ENCODE peak calls at places on chromosomes 3 and 15, in eight cellular contexts. One of them, this sample, is unnamed.

GRCh38 chr3:58116161-58116955 is 94.4 kb downstream of the DNASE1L3 start:
- DNase-seq in esophagus squamous epithelium: peak; percentile 27
- DNase-seq in GM23338: no peak
- DNase-seq in psoas muscle: no peak
- DNase-seq in iPS DF 6.9: no peak
- DNase-seq in GM12865: peak; percentile 84
- DNase-seq in choroid plexus epithelial cell: no peak
- DNase-seq in lower leg skin: no peak
- DNase-seq in this sample: no peak

GRCh38 chr15:66838671-66839239 is 136.7 kb downstream of the SMAD6 start:
- DNase-seq in esophagus squamous epithelium: no peak
- DNase-seq in GM23338: peak; percentile 60
- DNase-seq in psoas muscle: no peak
- DNase-seq in iPS DF 6.9: no peak
- DNase-seq in GM12865: no peak
- DNase-seq in choroid plexus epithelial cell: peak; percentile 77
- DNase-seq in lower leg skin: no peak
- DNase-seq in this sample: no peak

GRCh38 chr3:148175215-148175614 is 522.5 kb upstream of the AGTR1 start:
- DNase-seq in esophagus squamous epithelium: no peak
- DNase-seq in GM23338: no peak
- DNase-seq in psoas muscle: no peak
- DNase-seq in iPS DF 6.9: no peak
- DNase-seq in GM12865: no peak
- DNase-seq in choroid plexus epithelial cell: peak; percentile 82
- DNase-seq in lower leg skin: no peak
- DNase-seq in this sample: no peak

GRCh38 chr3:183619624-183620274 is 15.7 kb upstream of the KLHL24 start:
- DNase-seq in esophagus squamous epithelium: no peak
- DNase-seq in GM23338: no peak
- DNase-seq in psoas muscle: no peak
- DNase-seq in iPS DF 6.9: no peak
- DNase-seq in GM12865: no peak
- DNase-seq in choroid plexus epithelial cell: no peak
- DNase-seq in lower leg skin: no peak
- DNase-seq in this sample: no peak

GRCh38 chr15:92130906-92131305 is 262.8 kb upstream of the ST8SIA2 start:
- DNase-seq in esophagus squamous epithelium: no peak
- DNase-seq in GM23338: no peak
- DNase-seq in psoas muscle: no peak
- DNase-seq in iPS DF 6.9: no peak
- DNase-seq in GM12865: no peak
- DNase-seq in choroid plexus epithelial cell: no peak
- DNase-seq in lower leg skin: no peak
- DNase-seq in this sample: no peak

GRCh38 chr3:114213262-114213668 is 24.1 kb downstream of the ZNF80 start:
- DNase-seq in esophagus squamous epithelium: no peak
- DNase-seq in GM23338: no peak
- DNase-seq in psoas muscle: no peak
- DNase-seq in iPS DF 6.9: no peak
- DNase-seq in GM12865: no peak
- DNase-seq in choroid plexus epithelial cell: peak; percentile 45
- DNase-seq in lower leg skin: no peak
- DNase-seq in this sample: peak; percentile 1

GRCh38 chr3:42763023-42763422 is 10.0 kb downstream of the CCDC13 start:
- DNase-seq in esophagus squamous epithelium: no peak
- DNase-seq in GM23338: no peak
- DNase-seq in psoas muscle: no peak
- DNase-seq in iPS DF 6.9: no peak
- DNase-seq in GM12865: peak; percentile 46
- DNase-seq in choroid plexus epithelial cell: peak; percentile 76
- DNase-seq in lower leg skin: no peak
- DNase-seq in this sample: no peak

GRCh38 chr3:155737844-155738460 is 6.9 kb downstream of the PLCH1 start:
- DNase-seq in esophagus squamous epithelium: no peak
- DNase-seq in GM23338: peak; percentile 13
- DNase-seq in psoas muscle: no peak
- DNase-seq in iPS DF 6.9: no peak
- DNase-seq in GM12865: peak; percentile 24
- DNase-seq in choroid plexus epithelial cell: peak; percentile 10
- DNase-seq in lower leg skin: no peak
- DNase-seq in this sample: no peak

GRCh38 chr15:88603885-88604284 is 17.3 kb upstream of the AEN start:
- DNase-seq in esophagus squamous epithelium: no peak
- DNase-seq in GM23338: peak; percentile 47
- DNase-seq in psoas muscle: no peak
- DNase-seq in iPS DF 6.9: no peak
- DNase-seq in GM12865: no peak
- DNase-seq in choroid plexus epithelial cell: no peak
- DNase-seq in lower leg skin: no peak
- DNase-seq in this sample: no peak

GRCh38 chr3:112615942-112616731 is 24.8 kb downstream of the CCDC80 start:
- DNase-seq in esophagus squamous epithelium: no peak
- DNase-seq in GM23338: no peak
- DNase-seq in psoas muscle: no peak
- DNase-seq in iPS DF 6.9: no peak
- DNase-seq in GM12865: no peak
- DNase-seq in choroid plexus epithelial cell: no peak
- DNase-seq in lower leg skin: no peak
- DNase-seq in this sample: no peak

GRCh38 chr3:185930393-185931107 is 7.3 kb downstream of the TRA2B start:
- DNase-seq in esophagus squamous epithelium: no peak
- DNase-seq in GM23338: no peak
- DNase-seq in psoas muscle: no peak
- DNase-seq in iPS DF 6.9: no peak
- DNase-seq in GM12865: no peak
- DNase-seq in choroid plexus epithelial cell: peak; percentile 48
- DNase-seq in lower leg skin: no peak
- DNase-seq in this sample: no peak

GRCh38 chr3:185929192-185930151 is 8.3 kb downstream of the TRA2B start:
- DNase-seq in esophagus squamous epithelium: no peak
- DNase-seq in GM23338: no peak
- DNase-seq in psoas muscle: no peak
- DNase-seq in iPS DF 6.9: no peak
- DNase-seq in GM12865: no peak
- DNase-seq in choroid plexus epithelial cell: peak; percentile 50
- DNase-seq in lower leg skin: no peak
- DNase-seq in this sample: no peak

GRCh38 chr3:185933374-185933950 is 4.4 kb downstream of the TRA2B start:
- DNase-seq in esophagus squamous epithelium: no peak
- DNase-seq in GM23338: no peak
- DNase-seq in psoas muscle: no peak
- DNase-seq in iPS DF 6.9: no peak
- DNase-seq in GM12865: no peak
- DNase-seq in choroid plexus epithelial cell: no peak
- DNase-seq in lower leg skin: no peak
- DNase-seq in this sample: no peak

GRCh38 chr3:185932213-185932612 is 5.6 kb downstream of the TRA2B start:
- DNase-seq in esophagus squamous epithelium: no peak
- DNase-seq in GM23338: no peak
- DNase-seq in psoas muscle: no peak
- DNase-seq in iPS DF 6.9: no peak
- DNase-seq in GM12865: no peak
- DNase-seq in choroid plexus epithelial cell: no peak
- DNase-seq in lower leg skin: no peak
- DNase-seq in this sample: no peak

GRCh38 chr3:185931777-185932176 is 6.0 kb downstream of the TRA2B start:
- DNase-seq in esophagus squamous epithelium: no peak
- DNase-seq in GM23338: no peak
- DNase-seq in psoas muscle: no peak
- DNase-seq in iPS DF 6.9: no peak
- DNase-seq in GM12865: no peak
- DNase-seq in choroid plexus epithelial cell: no peak
- DNase-seq in lower leg skin: no peak
- DNase-seq in this sample: no peak
- H3K4me3 ChIP-seq in esophagus squamous epithelium: peak overlapping the region; percentile 100
- H3K4me3 ChIP-seq in GM23338: peak overlapping the region; percentile 95
- H3K4me3 ChIP-seq in psoas muscle: peak overlapping the region; percentile 99
- H3K4me3 ChIP-seq in iPS DF 6.9: no peak overlapping the region
- H3K4me3 ChIP-seq in GM12865: peak overlapping the region; percentile 98
- H3K4me3 ChIP-seq in choroid plexus epithelial cell: no peak overlapping the region
- H3K4me3 ChIP-seq in lower leg skin: no peak overlapping the region
- H3K4me3 ChIP-seq in this sample: no peak overlapping the region

GRCh38 chr3:185754920-185755319 is 69.9 kb downstream of the IGF2BP2 start:
- DNase-seq in esophagus squamous epithelium: no peak
- DNase-seq in GM23338: peak; percentile 80
- DNase-seq in psoas muscle: no peak
- DNase-seq in iPS DF 6.9: no peak
- DNase-seq in GM12865: no peak
- DNase-seq in choroid plexus epithelial cell: no peak
- DNase-seq in lower leg skin: no peak
- DNase-seq in this sample: no peak
- H3K4me3 ChIP-seq in esophagus squamous epithelium: no peak overlapping the region
- H3K4me3 ChIP-seq in GM23338: peak overlapping the region; percentile 37
- H3K4me3 ChIP-seq in psoas muscle: no peak overlapping the region
- H3K4me3 ChIP-seq in iPS DF 6.9: no peak overlapping the region
- H3K4me3 ChIP-seq in GM12865: no peak overlapping the region
- H3K4me3 ChIP-seq in choroid plexus epithelial cell: no peak overlapping the region
- H3K4me3 ChIP-seq in lower leg skin: no peak overlapping the region
- H3K4me3 ChIP-seq in this sample: no peak overlapping the region

DNA sequence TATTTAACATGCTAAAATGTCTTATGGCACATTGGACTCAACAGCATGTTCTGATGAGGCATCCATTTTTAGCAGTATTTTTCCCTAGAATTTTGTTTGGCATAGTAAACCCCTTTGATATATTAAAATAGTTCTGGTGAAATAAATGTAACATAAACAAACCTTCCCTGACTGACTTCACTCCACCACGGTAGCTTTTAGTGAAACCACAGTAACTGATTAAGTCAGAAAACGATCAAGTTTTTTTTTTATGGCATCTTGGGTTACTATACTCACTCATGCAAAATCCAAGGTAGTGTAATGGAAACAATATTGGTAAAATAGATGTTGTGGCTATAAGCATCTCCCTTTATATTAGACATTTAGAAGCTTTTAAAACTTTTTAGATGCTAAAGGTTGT is 2.8 kb downstream of the SERP1 start:
- DNase-seq in esophagus squamous epithelium: no peak
- DNase-seq in GM23338: no peak
- DNase-seq in psoas muscle: no peak
- DNase-seq in iPS DF 6.9: no peak
- DNase-seq in GM12865: no peak
- DNase-seq in choroid plexus epithelial cell: no peak
- DNase-seq in lower leg skin: no peak
- DNase-seq in this sample: no peak
- H3K4me3 ChIP-seq in esophagus squamous epithelium: no peak overlapping the region
- H3K4me3 ChIP-seq in GM23338: no peak overlapping the region
- H3K4me3 ChIP-seq in psoas muscle: no peak overlapping the region
- H3K4me3 ChIP-seq in iPS DF 6.9: no peak overlapping the region
- H3K4me3 ChIP-seq in GM12865: no peak overlapping the region
- H3K4me3 ChIP-seq in choroid plexus epithelial cell: no peak overlapping the region
- H3K4me3 ChIP-seq in lower leg skin: no peak overlapping the region
- H3K4me3 ChIP-seq in this sample: no peak overlapping the region

DNA sequence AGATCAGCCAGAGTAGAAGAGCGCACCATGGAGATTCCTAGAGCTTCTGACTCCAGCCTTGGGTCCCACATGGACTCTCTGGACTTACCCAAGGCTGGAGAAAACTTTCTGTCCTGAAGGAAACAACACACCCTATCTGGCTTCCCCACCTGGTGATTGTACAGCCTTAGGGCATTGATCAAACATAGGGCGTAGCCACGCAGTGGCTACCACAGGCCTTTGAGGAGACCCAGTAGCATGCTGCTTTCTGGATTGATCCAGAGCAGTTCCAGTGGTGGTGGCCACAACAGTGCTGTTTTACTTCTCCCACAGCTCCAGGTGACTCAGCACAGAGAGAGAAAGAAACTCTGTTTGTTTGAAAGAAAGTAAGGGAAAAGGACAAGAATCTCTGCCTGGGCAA is 23.5 kb downstream of the PYDC2 start:
- DNase-seq in esophagus squamous epithelium: no peak
- DNase-seq in GM23338: no peak
- DNase-seq in psoas muscle: no peak
- DNase-seq in iPS DF 6.9: no peak
- DNase-seq in GM12865: no peak
- DNase-seq in choroid plexus epithelial cell: no peak
- DNase-seq in lower leg skin: no peak
- DNase-seq in this sample: no peak
- H3K4me3 ChIP-seq in esophagus squamous epithelium: no peak overlapping the region
- H3K4me3 ChIP-seq in GM23338: no peak overlapping the region
- H3K4me3 ChIP-seq in psoas muscle: no peak overlapping the region
- H3K4me3 ChIP-seq in iPS DF 6.9: no peak overlapping the region
- H3K4me3 ChIP-seq in GM12865: no peak overlapping the region
- H3K4me3 ChIP-seq in choroid plexus epithelial cell: no peak overlapping the region
- H3K4me3 ChIP-seq in lower leg skin: no peak overlapping the region
- H3K4me3 ChIP-seq in this sample: no peak overlapping the region

GRCh38 chr3:32423534-32423933 is 31.9 kb downstream of the CMTM7 start:
- DNase-seq in esophagus squamous epithelium: no peak
- DNase-seq in GM23338: no peak
- DNase-seq in psoas muscle: no peak
- DNase-seq in iPS DF 6.9: no peak
- DNase-seq in GM12865: peak; percentile 34
- DNase-seq in choroid plexus epithelial cell: no peak
- DNase-seq in lower leg skin: peak; percentile 57
- DNase-seq in this sample: no peak

GRCh38 chr3:32423956-32424558 is 32.4 kb downstream of the CMTM7 start:
- DNase-seq in esophagus squamous epithelium: no peak
- DNase-seq in GM23338: no peak
- DNase-seq in psoas muscle: no peak
- DNase-seq in iPS DF 6.9: no peak
- DNase-seq in GM12865: no peak
- DNase-seq in choroid plexus epithelial cell: no peak
- DNase-seq in lower leg skin: peak; percentile 50
- DNase-seq in this sample: no peak

GRCh38 chr3:32422943-32423342 is 31.3 kb downstream of the CMTM7 start:
- DNase-seq in esophagus squamous epithelium: no peak
- DNase-seq in GM23338: no peak
- DNase-seq in psoas muscle: no peak
- DNase-seq in iPS DF 6.9: no peak
- DNase-seq in GM12865: no peak
- DNase-seq in choroid plexus epithelial cell: no peak
- DNase-seq in lower leg skin: peak; percentile 68
- DNase-seq in this sample: no peak

GRCh38 chr3:32421991-32422859 is 30.6 kb downstream of the CMTM7 start:
- DNase-seq in esophagus squamous epithelium: peak; percentile 15
- DNase-seq in GM23338: no peak
- DNase-seq in psoas muscle: peak; percentile 82
- DNase-seq in iPS DF 6.9: no peak
- DNase-seq in GM12865: no peak
- DNase-seq in choroid plexus epithelial cell: peak; percentile 78
- DNase-seq in lower leg skin: peak; percentile 97
- DNase-seq in this sample: peak; percentile 75

DNA sequence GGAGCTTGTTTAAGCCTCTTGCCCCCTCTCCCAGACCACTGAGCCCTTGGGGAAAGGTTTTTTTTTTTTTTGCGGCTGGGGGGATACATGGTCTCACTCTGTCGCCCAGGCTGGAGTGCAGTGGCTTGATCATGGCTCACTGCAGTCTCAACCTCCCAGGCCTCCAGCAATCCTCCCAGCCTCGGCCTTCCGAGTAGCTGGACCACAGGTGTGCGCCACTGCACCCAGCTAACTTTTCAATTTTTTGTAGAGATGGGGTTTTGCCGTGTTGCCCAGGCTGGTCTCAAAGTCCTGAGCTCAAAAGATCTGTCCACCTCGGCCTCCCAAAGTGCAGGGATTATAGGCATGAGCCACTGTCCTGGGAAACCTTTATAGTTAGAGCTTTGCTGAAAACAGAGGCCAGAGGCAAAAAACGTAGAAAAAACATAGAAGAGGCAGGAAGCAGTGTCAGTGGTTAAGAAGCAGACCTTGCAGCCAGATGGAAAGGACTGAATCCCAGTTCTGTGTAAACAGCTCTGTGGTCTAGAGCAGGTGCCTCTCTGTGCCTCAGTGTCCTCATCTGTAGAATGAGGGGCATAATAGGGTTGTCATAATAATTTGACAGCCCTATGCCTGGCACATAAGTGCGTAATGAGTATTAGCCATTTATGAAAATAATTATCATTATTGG is 33.1 kb downstream of the CMTM7 start:
- DNase-seq in esophagus squamous epithelium: no peak
- DNase-seq in GM23338: no peak
- DNase-seq in psoas muscle: no peak
- DNase-seq in iPS DF 6.9: no peak
- DNase-seq in GM12865: no peak
- DNase-seq in choroid plexus epithelial cell: no peak
- DNase-seq in lower leg skin: peak; percentile 80
- DNase-seq in this sample: no peak
- H3K4me3 ChIP-seq in esophagus squamous epithelium: no peak overlapping the region
- H3K4me3 ChIP-seq in GM23338: no peak overlapping the region
- H3K4me3 ChIP-seq in psoas muscle: no peak overlapping the region
- H3K4me3 ChIP-seq in iPS DF 6.9: no peak overlapping the region
- H3K4me3 ChIP-seq in GM12865: no peak overlapping the region
- H3K4me3 ChIP-seq in choroid plexus epithelial cell: no peak overlapping the region
- H3K4me3 ChIP-seq in lower leg skin: no peak overlapping the region
- H3K4me3 ChIP-seq in this sample: no peak overlapping the region

This sample was measured in SJSA1.